ENCODE peak calls at places on chromosomes 1 and 21, in nine cellular contexts. C, I, B, P, S, F, R, T and W are unnamed samples.

GRCh38 chr1:235749755-235750300 is 100.2 kb upstream of the GNG4 start:
- DNase-seq in C (no peak), I (no peak), B (no peak), P (no peak), S (no peak), F (no peak), R (no peak), T (no peak), W (no peak)

GRCh38 chr1:210758761-210759160 is 375.2 kb downstream of the KCNH1 start:
- DNase-seq in C (no peak), I (no peak), B (no peak), P (no peak), S (no peak), F (no peak), R (no peak), T (no peak), W (no peak)

GRCh38 chr1:67347688-67348472 is 40.2 kb downstream of the IL12RB2 start:
- DNase-seq in C (peak), I (no peak), B (peak), P (peak), S (peak), F (no peak), R (peak), T (peak), W (peak)

GRCh38 chr21:15732290-15732995 is 2.7 kb downstream of the USP25 start:
- DNase-seq in C (no peak), I (no peak), B (peak), P (peak), S (no peak), F (no peak), R (peak), T (peak), W (no peak)

GRCh38 chr21:20728691-20729090 is 269.5 kb upstream of the NCAM2 start:
- DNase-seq in C (no peak), I (no peak), B (no peak), P (no peak), S (no peak), F (no peak), R (no peak), T (no peak), W (no peak)

GRCh38 chr1:213389061-213389581 is 338.1 kb downstream of the RPS6KC1 start:
- DNase-seq in C (no peak), I (no peak), B (no peak), P (no peak), S (no peak), F (no peak), R (no peak), T (no peak), W (no peak)

GRCh38 chr1:155052412-155053400 is 1.6 kb downstream of the ADAM15 start:
- DNase-seq in C (peak), I (no peak), B (no peak), P (peak), S (no peak), F (no peak), R (peak), T (no peak), W (no peak)

GRCh38 chr1:53726009-53726600 is 12.9 kb downstream of the GLIS1 start:
- DNase-seq in C (no peak), I (no peak), B (no peak), P (no peak), S (no peak), F (no peak), R (no peak), T (no peak), W (no peak)

GRCh38 chr1:91885331-91885715 is 628 bp downstream of the TGFBR3 start:
- DNase-seq in C (peak), I (peak), B (peak), P (no peak), S (no peak), F (no peak), R (peak), T (peak), W (no peak)

GRCh38 chr1:48105167-48105566 is 108.0 kb upstream of the TRABD2B start:
- DNase-seq in C (no peak), I (no peak), B (no peak), P (no peak), S (no peak), F (no peak), R (peak), T (no peak), W (no peak)

GRCh38 chr1:11502516-11502915 is 23.6 kb downstream of the DISP3 start:
- DNase-seq in C (no peak), I (no peak), B (no peak), P (no peak), S (no peak), F (no peak), R (no peak), T (no peak), W (no peak)

GRCh38 chr21:38478782-38479181 is 19.5 kb downstream of the ERG start:
- DNase-seq in C (no peak), I (no peak), B (no peak), P (peak), S (no peak), F (no peak), R (peak), T (peak), W (no peak)